ENCODE peak calls at places on chromosomes 5 and 9, in five cellular contexts. One of them, this sample, is unnamed.

GRCh38 chr9:93254806-93255519 is 71.0 kb downstream of the WNK2 start:
- DNase-seq in mesenchymal stem cell: no peak
- DNase-seq in H9: peak
- DNase-seq in H1: no peak
- DNase-seq in trophoblast cell: no peak
- DNase-seq in this sample: no peak

GRCh38 chr9:127612993-127613954 is 1.2 kb downstream of the STXBP1 start:
- DNase-seq in trophoblast cell: peak
- DNase-seq in mesenchymal stem cell: peak
- DNase-seq in H9: peak
- DNase-seq in H1: no peak
- DNase-seq in this sample: no peak

GRCh38 chr9:16213781-16214515 is 656.5 kb downstream of the BNC2 start:
- DNase-seq in mesenchymal stem cell: no peak
- DNase-seq in H1: no peak
- DNase-seq in trophoblast cell: no peak
- DNase-seq in H9: no peak
- DNase-seq in this sample: no peak

GRCh38 chr9:19995619-19996018 is 206.8 kb upstream of the SLC24A2 start:
- DNase-seq in H9: no peak
- DNase-seq in mesenchymal stem cell: no peak
- DNase-seq in H1: no peak
- DNase-seq in trophoblast cell: no peak
- DNase-seq in this sample: no peak

GRCh38 chr5:116756531-116756930 is 181.9 kb upstream of the SEMA6A start:
- DNase-seq in H9: no peak
- DNase-seq in trophoblast cell: no peak
- DNase-seq in H1: no peak
- DNase-seq in mesenchymal stem cell: no peak
- DNase-seq in this sample: no peak

GRCh38 chr5:957730-958485 is 50.7 kb upstream of the NKD2 start:
- DNase-seq in mesenchymal stem cell: peak
- DNase-seq in H9: no peak
- DNase-seq in H1: no peak
- DNase-seq in trophoblast cell: no peak
- DNase-seq in this sample: no peak

GRCh38 chr9:107174441-107174840 is 108.6 kb upstream of the RAD23B start:
- DNase-seq in H9: no peak
- DNase-seq in mesenchymal stem cell: peak
- DNase-seq in H1: no peak
- DNase-seq in trophoblast cell: peak
- DNase-seq in this sample: no peak

GRCh38 chr5:111902436-111902835 is 145.4 kb upstream of the NREP start:
- DNase-seq in H9: no peak
- DNase-seq in H1: no peak
- DNase-seq in trophoblast cell: no peak
- DNase-seq in mesenchymal stem cell: no peak
- DNase-seq in this sample: no peak

GRCh38 chr5:139709587-139710369 is 61.6 kb downstream of the CXXC5 start:
- DNase-seq in trophoblast cell: no peak
- DNase-seq in mesenchymal stem cell: peak
- DNase-seq in H9: peak
- DNase-seq in H1: no peak
- DNase-seq in this sample: peak

GRCh38 chr9:122394265-122395242 is 23.7 kb downstream of the PTGS1 start:
- DNase-seq in trophoblast cell: no peak
- DNase-seq in H9: no peak
- DNase-seq in mesenchymal stem cell: peak
- DNase-seq in H1: no peak
- DNase-seq in this sample: no peak

GRCh38 chr9:137656416-137656815 is 37.6 kb downstream of the EHMT1 start:
- DNase-seq in H1: no peak
- DNase-seq in mesenchymal stem cell: no peak
- DNase-seq in trophoblast cell: no peak
- DNase-seq in H9: no peak
- DNase-seq in this sample: no peak

GRCh38 chr5:95858023-95858461 is 35.5 kb upstream of the GLRX start:
- DNase-seq in mesenchymal stem cell: peak
- DNase-seq in trophoblast cell: peak
- DNase-seq in H1: no peak
- DNase-seq in H9: no peak
- DNase-seq in this sample: no peak

GRCh38 chr5:42826757-42827156 is 15.1 kb upstream of the SELENOP start:
- DNase-seq in mesenchymal stem cell: no peak
- DNase-seq in trophoblast cell: no peak
- DNase-seq in H9: no peak
- DNase-seq in H1: no peak
- DNase-seq in this sample: no peak

GRCh38 chr9:92961627-92962302 is 14.4 kb downstream of the FGD3 start:
- DNase-seq in trophoblast cell: no peak
- DNase-seq in H9: no peak
- DNase-seq in H1: no peak
- DNase-seq in mesenchymal stem cell: no peak
- DNase-seq in this sample: no peak

GRCh38 chr5:156949424-156949823 is 13.6 kb downstream of the TIMD4 start:
- DNase-seq in H1: no peak
- DNase-seq in mesenchymal stem cell: no peak
- DNase-seq in H9: no peak
- DNase-seq in trophoblast cell: no peak
- DNase-seq in this sample: no peak

GRCh38 chr9:27569406-27569805 is 3.9 kb downstream of the C9orf72 start:
- DNase-seq in H9: no peak
- DNase-seq in mesenchymal stem cell: no peak
- DNase-seq in H1: no peak
- DNase-seq in trophoblast cell: no peak
- DNase-seq in this sample: no peak

GRCh38 chr5:106797996-106798395 is 872.7 kb downstream of the EFNA5 start:
- DNase-seq in H1: no peak
- DNase-seq in mesenchymal stem cell: no peak
- DNase-seq in trophoblast cell: no peak
- DNase-seq in H9: no peak
- DNase-seq in this sample: peak

GRCh38 chr5:37189355-37189754 is 59.8 kb downstream of the CPLANE1 start:
- DNase-seq in H1: no peak
- DNase-seq in trophoblast cell: no peak
- DNase-seq in H9: no peak
- DNase-seq in mesenchymal stem cell: no peak
- DNase-seq in this sample: no peak

GRCh38 chr9:113563856-113564514 is 100.5 kb downstream of the RGS3 start:
- DNase-seq in mesenchymal stem cell: no peak
- DNase-seq in H9: no peak
- DNase-seq in H1: no peak
- DNase-seq in trophoblast cell: no peak
- DNase-seq in this sample: no peak

GRCh38 chr9:9108641-9109040 is 1309.1 kb upstream of the DMAC1 start:
- DNase-seq in H9: no peak
- DNase-seq in trophoblast cell: no peak
- DNase-seq in H1: peak
- DNase-seq in mesenchymal stem cell: no peak
- DNase-seq in this sample: no peak

GRCh38 chr9:109206670-109207069 is 39.6 kb upstream of the FRRS1L start:
- DNase-seq in H9: peak
- DNase-seq in trophoblast cell: no peak
- DNase-seq in H1: peak
- DNase-seq in mesenchymal stem cell: no peak
- DNase-seq in this sample: no peak

GRCh38 chr9:107465467-107466451 is 23.8 kb downstream of the KLF4 start:
- DNase-seq in H9: peak
- DNase-seq in H1: no peak
- DNase-seq in trophoblast cell: peak
- DNase-seq in mesenchymal stem cell: peak
- DNase-seq in this sample: peak

GRCh38 chr5:142012186-142012785 is 541 bp downstream of the GNPDA1 start:
- DNase-seq in H9: peak
- DNase-seq in trophoblast cell: peak
- DNase-seq in mesenchymal stem cell: peak
- DNase-seq in H1: peak
- DNase-seq in this sample: no peak

GRCh38 chr5:36459191-36460135 is 146.9 kb upstream of the SLC1A3 start:
- DNase-seq in H1: no peak
- DNase-seq in mesenchymal stem cell: no peak
- DNase-seq in H9: peak
- DNase-seq in trophoblast cell: peak
- DNase-seq in this sample: no peak

GRCh38 chr9:38024036-38024681 is 44.9 kb downstream of the SHB start:
- DNase-seq in mesenchymal stem cell: peak
- DNase-seq in H1: no peak
- DNase-seq in H9: peak
- DNase-seq in trophoblast cell: peak
- DNase-seq in this sample: no peak

GRCh38 chr9:38027714-38028113 is 41.3 kb downstream of the SHB start:
- DNase-seq in mesenchymal stem cell: no peak
- DNase-seq in trophoblast cell: no peak
- DNase-seq in H1: no peak
- DNase-seq in H9: no peak
- DNase-seq in this sample: no peak

GRCh38 chr9:38025166-38025565 is 43.9 kb downstream of the SHB start:
- DNase-seq in trophoblast cell: no peak
- DNase-seq in mesenchymal stem cell: no peak
- DNase-seq in H1: no peak
- DNase-seq in H9: no peak
- DNase-seq in this sample: no peak

GRCh38 chr9:38026840-38027527 is 42.0 kb downstream of the SHB start:
- DNase-seq in H9: no peak
- DNase-seq in H1: no peak
- DNase-seq in trophoblast cell: no peak
- DNase-seq in mesenchymal stem cell: no peak
- DNase-seq in this sample: no peak

DNA sequence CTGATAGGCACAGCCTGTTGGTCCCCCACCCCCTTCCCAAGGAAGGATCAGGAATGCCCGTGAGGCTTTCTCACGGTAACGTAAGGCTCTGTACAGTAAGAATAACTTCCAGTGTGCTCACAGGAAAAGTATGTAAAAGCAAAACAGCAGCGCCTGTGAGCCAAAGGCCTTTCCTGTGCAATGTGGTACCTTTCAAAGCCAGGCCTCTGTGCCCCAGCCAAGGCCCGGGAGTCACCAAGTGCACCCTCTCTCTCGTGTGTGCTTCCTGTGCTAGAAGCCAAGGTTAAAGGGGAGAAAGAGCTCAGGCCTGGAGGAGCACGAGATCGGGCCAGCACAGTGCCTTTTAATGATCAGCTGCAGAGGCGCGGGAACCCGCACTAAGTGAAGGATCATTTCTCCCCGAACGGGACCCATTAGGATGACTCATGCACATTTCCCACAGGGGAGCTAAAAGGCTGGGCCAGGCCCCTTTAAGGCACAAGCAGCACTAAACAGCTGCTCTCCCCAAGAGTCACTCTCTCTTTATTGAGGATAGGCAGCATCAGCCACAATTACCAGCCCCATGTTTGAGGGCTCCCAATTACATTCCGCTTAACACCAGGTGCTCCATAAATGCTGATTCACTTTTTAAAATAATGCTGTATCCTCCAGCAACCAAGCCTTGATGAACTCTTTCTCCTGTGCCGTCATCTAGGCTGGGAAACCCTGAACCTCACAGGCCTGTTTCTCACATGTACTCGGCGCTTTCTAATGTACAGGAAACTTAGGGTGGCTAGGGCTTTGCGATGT is 42.8 kb downstream of the SHB start:
- DNase-seq in H9: peak
- DNase-seq in mesenchymal stem cell: peak
- DNase-seq in H1: no peak
- DNase-seq in trophoblast cell: peak
- DNase-seq in this sample: no peak
- H2BK5ac ChIP-seq in H9: no peak
- H2BK5ac ChIP-seq in mesenchymal stem cell: peak
- H2BK5ac ChIP-seq in H1: peak
- H2BK5ac ChIP-seq in trophoblast cell: peak
- H2BK5ac ChIP-seq in this sample: no peak

DNA sequence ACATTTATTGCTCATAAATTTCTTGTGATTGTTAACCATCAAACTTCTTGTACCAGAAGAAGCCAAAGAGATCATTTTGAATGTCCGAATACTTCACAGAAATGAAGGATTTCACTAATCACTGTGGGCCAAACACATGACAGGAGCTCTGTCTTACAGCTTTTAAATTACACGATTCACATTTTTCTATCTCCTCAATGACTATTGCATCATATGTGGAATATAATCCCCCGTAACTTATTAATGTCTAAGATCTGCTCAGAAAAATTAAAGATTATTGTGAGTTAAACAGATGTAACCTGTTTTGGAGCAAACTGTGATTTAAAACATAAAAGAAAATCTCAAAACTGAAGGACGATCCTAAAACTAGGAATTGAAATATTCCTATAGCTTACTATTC is 645.2 kb upstream of the COX7C start:
- DNase-seq in mesenchymal stem cell: no peak
- DNase-seq in H1: no peak
- DNase-seq in H9: no peak
- DNase-seq in trophoblast cell: no peak
- DNase-seq in this sample: no peak
- H2BK12ac ChIP-seq in mesenchymal stem cell: no peak
- H2BK12ac ChIP-seq in H1: no peak
- H2BK12ac ChIP-seq in H9: no peak
- H2BK12ac ChIP-seq in trophoblast cell: no peak
- H2BK12ac ChIP-seq in this sample: no peak

GRCh38 chr9:87873607-87874319 is 8.9 kb upstream of the SPATA31E1 start:
- DNase-seq in trophoblast cell: no peak
- DNase-seq in mesenchymal stem cell: peak
- DNase-seq in H9: peak
- DNase-seq in H1: no peak
- DNase-seq in this sample: no peak
- H2BK5ac ChIP-seq in trophoblast cell: no peak
- H2BK5ac ChIP-seq in mesenchymal stem cell: no peak
- H2BK5ac ChIP-seq in H9: no peak
- H2BK5ac ChIP-seq in H1: no peak
- H2BK5ac ChIP-seq in this sample: no peak

GRCh38 chr5:120546922-120547321 is 82.8 kb downstream of the PRR16 start:
- DNase-seq in H9: no peak
- DNase-seq in mesenchymal stem cell: no peak
- DNase-seq in H1: no peak
- DNase-seq in trophoblast cell: no peak
- DNase-seq in this sample: no peak

GRCh38 chr5:120545007-120545406 is 80.9 kb downstream of the PRR16 start:
- DNase-seq in mesenchymal stem cell: no peak
- DNase-seq in trophoblast cell: no peak
- DNase-seq in H1: no peak
- DNase-seq in H9: no peak
- DNase-seq in this sample: no peak

GRCh38 chr5:120550358-120550757 is 86.3 kb downstream of the PRR16 start:
- DNase-seq in mesenchymal stem cell: no peak
- DNase-seq in trophoblast cell: no peak
- DNase-seq in H1: no peak
- DNase-seq in H9: no peak
- DNase-seq in this sample: no peak

GRCh38 chr5:120544043-120544442 is 79.9 kb downstream of the PRR16 start:
- DNase-seq in mesenchymal stem cell: no peak
- DNase-seq in H1: no peak
- DNase-seq in H9: no peak
- DNase-seq in trophoblast cell: no peak
- DNase-seq in this sample: no peak

DNA sequence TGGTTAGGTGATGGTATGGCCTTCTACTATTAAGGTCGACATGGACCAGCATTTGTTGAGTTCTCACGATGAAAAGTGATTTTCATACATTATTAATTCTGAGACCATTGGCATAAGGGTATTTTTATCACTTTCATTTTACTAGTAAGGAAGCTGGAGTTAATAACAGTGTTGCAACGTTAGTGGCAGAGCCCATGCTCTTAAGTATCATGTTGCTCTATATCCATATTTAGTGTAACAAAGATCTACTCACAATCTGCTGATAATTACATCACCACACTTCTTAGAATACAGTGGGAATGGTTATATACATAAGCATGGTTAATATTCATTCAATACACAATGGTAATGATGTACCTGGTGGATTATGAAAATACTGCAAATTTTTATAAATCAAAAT is 81.9 kb downstream of the PRR16 start:
- DNase-seq in trophoblast cell: no peak
- DNase-seq in H9: no peak
- DNase-seq in H1: no peak
- DNase-seq in mesenchymal stem cell: no peak
- DNase-seq in this sample: no peak
- H2BK12ac ChIP-seq in trophoblast cell: no peak
- H2BK12ac ChIP-seq in H9: no peak
- H2BK12ac ChIP-seq in H1: no peak
- H2BK12ac ChIP-seq in mesenchymal stem cell: no peak
- H2BK12ac ChIP-seq in this sample: no peak

This sample was measured in neuronal stem cell.